ENCODE peak calls at places on chromosomes 7 and 10, in seven cellular contexts. One of them, this sample, is unnamed.

GRCh38 chr7:67653856-67654442 is 657.3 kb downstream of the TYW1 start:
- DNase-seq in HTR-8/SVneo: no peak
- DNase-seq in germinal center: no peak
- DNase-seq in DMS53: no peak
- DNase-seq in cardiac fibroblast: no peak
- DNase-seq in stimulated activated CD4-positive, alpha-beta T cell treated with anti-CD3 and anti-CD28 coated beads, Interleukin-15, amount 100 ng/mL, for 48 hours: no peak
- DNase-seq in NCI-H774: no peak
- DNase-seq in this sample: no peak

GRCh38 chr7:128362670-128363069 is 1.2 kb upstream of the PRRT4 start:
- DNase-seq in HTR-8/SVneo: no peak
- DNase-seq in germinal center: no peak
- DNase-seq in DMS53: no peak
- DNase-seq in cardiac fibroblast: no peak
- DNase-seq in stimulated activated CD4-positive, alpha-beta T cell treated with anti-CD3 and anti-CD28 coated beads, Interleukin-15, amount 100 ng/mL, for 48 hours: no peak
- DNase-seq in NCI-H774: no peak
- DNase-seq in this sample: no peak

GRCh38 chr7:6271091-6271658 is 1.2 kb downstream of the CYTH3 start:
- DNase-seq in HTR-8/SVneo: no peak
- DNase-seq in germinal center: peak
- DNase-seq in DMS53: peak
- DNase-seq in cardiac fibroblast: peak
- DNase-seq in stimulated activated CD4-positive, alpha-beta T cell treated with anti-CD3 and anti-CD28 coated beads, Interleukin-15, amount 100 ng/mL, for 48 hours: no peak
- DNase-seq in NCI-H774: no peak
- DNase-seq in this sample: peak

GRCh38 chr10:103517234-103518085 is 24.0 kb downstream of the NEURL1 start:
- DNase-seq in HTR-8/SVneo: no peak
- DNase-seq in germinal center: no peak
- DNase-seq in DMS53: no peak
- DNase-seq in cardiac fibroblast: no peak
- DNase-seq in stimulated activated CD4-positive, alpha-beta T cell treated with anti-CD3 and anti-CD28 coated beads, Interleukin-15, amount 100 ng/mL, for 48 hours: no peak
- DNase-seq in NCI-H774: no peak
- DNase-seq in this sample: no peak

GRCh38 chr7:70693690-70694356 is 438.1 kb upstream of the GALNT17 start:
- DNase-seq in HTR-8/SVneo: no peak
- DNase-seq in germinal center: peak
- DNase-seq in DMS53: peak
- DNase-seq in cardiac fibroblast: peak
- DNase-seq in stimulated activated CD4-positive, alpha-beta T cell treated with anti-CD3 and anti-CD28 coated beads, Interleukin-15, amount 100 ng/mL, for 48 hours: no peak
- DNase-seq in NCI-H774: peak
- DNase-seq in this sample: peak

GRCh38 chr7:3206101-3206500 is 95.0 kb upstream of the SDK1 start:
- DNase-seq in HTR-8/SVneo: no peak
- DNase-seq in germinal center: no peak
- DNase-seq in DMS53: no peak
- DNase-seq in cardiac fibroblast: no peak
- DNase-seq in stimulated activated CD4-positive, alpha-beta T cell treated with anti-CD3 and anti-CD28 coated beads, Interleukin-15, amount 100 ng/mL, for 48 hours: no peak
- DNase-seq in NCI-H774: no peak
- DNase-seq in this sample: no peak

GRCh38 chr7:21869785-21870402 is 75.8 kb downstream of the CDCA7L start:
- DNase-seq in HTR-8/SVneo: peak
- DNase-seq in germinal center: no peak
- DNase-seq in DMS53: peak
- DNase-seq in cardiac fibroblast: peak
- DNase-seq in stimulated activated CD4-positive, alpha-beta T cell treated with anti-CD3 and anti-CD28 coated beads, Interleukin-15, amount 100 ng/mL, for 48 hours: no peak
- DNase-seq in NCI-H774: no peak
- DNase-seq in this sample: no peak

GRCh38 chr7:76310102-76310957 is 7.9 kb downstream of the HSPB1 start:
- DNase-seq in HTR-8/SVneo: no peak
- DNase-seq in germinal center: no peak
- DNase-seq in DMS53: peak
- DNase-seq in cardiac fibroblast: no peak
- DNase-seq in stimulated activated CD4-positive, alpha-beta T cell treated with anti-CD3 and anti-CD28 coated beads, Interleukin-15, amount 100 ng/mL, for 48 hours: no peak
- DNase-seq in NCI-H774: peak
- DNase-seq in this sample: no peak

GRCh38 chr10:43969506-43969905 is 320.8 kb upstream of the ZNF32 start:
- DNase-seq in HTR-8/SVneo: no peak
- DNase-seq in germinal center: no peak
- DNase-seq in DMS53: no peak
- DNase-seq in cardiac fibroblast: no peak
- DNase-seq in stimulated activated CD4-positive, alpha-beta T cell treated with anti-CD3 and anti-CD28 coated beads, Interleukin-15, amount 100 ng/mL, for 48 hours: no peak
- DNase-seq in NCI-H774: no peak
- DNase-seq in this sample: no peak

GRCh38 chr10:111785921-111786320 is 397.6 kb downstream of the GPAM start:
- DNase-seq in HTR-8/SVneo: no peak
- DNase-seq in germinal center: no peak
- DNase-seq in DMS53: no peak
- DNase-seq in cardiac fibroblast: no peak
- DNase-seq in stimulated activated CD4-positive, alpha-beta T cell treated with anti-CD3 and anti-CD28 coated beads, Interleukin-15, amount 100 ng/mL, for 48 hours: no peak
- DNase-seq in NCI-H774: no peak
- DNase-seq in this sample: no peak

GRCh38 chr7:84949501-84949900 is 237.4 kb downstream of the SEMA3D start:
- DNase-seq in HTR-8/SVneo: no peak
- DNase-seq in germinal center: no peak
- DNase-seq in DMS53: no peak
- DNase-seq in cardiac fibroblast: no peak
- DNase-seq in stimulated activated CD4-positive, alpha-beta T cell treated with anti-CD3 and anti-CD28 coated beads, Interleukin-15, amount 100 ng/mL, for 48 hours: no peak
- DNase-seq in NCI-H774: no peak
- DNase-seq in this sample: no peak

GRCh38 chr7:38773430-38773829 is 135.6 kb downstream of the VPS41 start:
- DNase-seq in HTR-8/SVneo: no peak
- DNase-seq in germinal center: no peak
- DNase-seq in DMS53: no peak
- DNase-seq in cardiac fibroblast: no peak
- DNase-seq in stimulated activated CD4-positive, alpha-beta T cell treated with anti-CD3 and anti-CD28 coated beads, Interleukin-15, amount 100 ng/mL, for 48 hours: no peak
- DNase-seq in NCI-H774: no peak
- DNase-seq in this sample: no peak

GRCh38 chr10:127115086-127115485 is 81.3 kb downstream of the INSYN2A start:
- DNase-seq in HTR-8/SVneo: no peak
- DNase-seq in germinal center: no peak
- DNase-seq in DMS53: no peak
- DNase-seq in cardiac fibroblast: no peak
- DNase-seq in stimulated activated CD4-positive, alpha-beta T cell treated with anti-CD3 and anti-CD28 coated beads, Interleukin-15, amount 100 ng/mL, for 48 hours: no peak
- DNase-seq in NCI-H774: no peak
- DNase-seq in this sample: no peak

GRCh38 chr10:75396861-75397570 is 4.5 kb downstream of the ZNF503 start:
- DNase-seq in HTR-8/SVneo: no peak
- DNase-seq in germinal center: no peak
- DNase-seq in DMS53: peak
- DNase-seq in cardiac fibroblast: peak
- DNase-seq in stimulated activated CD4-positive, alpha-beta T cell treated with anti-CD3 and anti-CD28 coated beads, Interleukin-15, amount 100 ng/mL, for 48 hours: no peak
- DNase-seq in NCI-H774: no peak
- DNase-seq in this sample: no peak

GRCh38 chr7:48875300-48875916 is 48.9 kb upstream of the CDC14C start:
- DNase-seq in HTR-8/SVneo: no peak
- DNase-seq in germinal center: no peak
- DNase-seq in DMS53: peak
- DNase-seq in cardiac fibroblast: no peak
- DNase-seq in stimulated activated CD4-positive, alpha-beta T cell treated with anti-CD3 and anti-CD28 coated beads, Interleukin-15, amount 100 ng/mL, for 48 hours: no peak
- DNase-seq in NCI-H774: no peak
- DNase-seq in this sample: peak

GRCh38 chr7:80040335-80040734 is 94.3 kb upstream of the GNAI1 start:
- DNase-seq in HTR-8/SVneo: no peak
- DNase-seq in germinal center: no peak
- DNase-seq in DMS53: no peak
- DNase-seq in cardiac fibroblast: no peak
- DNase-seq in stimulated activated CD4-positive, alpha-beta T cell treated with anti-CD3 and anti-CD28 coated beads, Interleukin-15, amount 100 ng/mL, for 48 hours: no peak
- DNase-seq in NCI-H774: no peak
- DNase-seq in this sample: no peak

GRCh38 chr7:85262891-85263290 is 76.0 kb upstream of the SEMA3D start:
- DNase-seq in HTR-8/SVneo: no peak
- DNase-seq in germinal center: no peak
- DNase-seq in DMS53: no peak
- DNase-seq in cardiac fibroblast: no peak
- DNase-seq in stimulated activated CD4-positive, alpha-beta T cell treated with anti-CD3 and anti-CD28 coated beads, Interleukin-15, amount 100 ng/mL, for 48 hours: no peak
- DNase-seq in NCI-H774: no peak
- DNase-seq in this sample: no peak

GRCh38 chr10:70561051-70561450 is 41.5 kb downstream of the PRF1 start:
- DNase-seq in HTR-8/SVneo: no peak
- DNase-seq in germinal center: no peak
- DNase-seq in DMS53: no peak
- DNase-seq in cardiac fibroblast: no peak
- DNase-seq in stimulated activated CD4-positive, alpha-beta T cell treated with anti-CD3 and anti-CD28 coated beads, Interleukin-15, amount 100 ng/mL, for 48 hours: no peak
- DNase-seq in NCI-H774: no peak
- DNase-seq in this sample: no peak

GRCh38 chr10:89805599-89806013 is 104.2 kb downstream of the KIF20B start:
- DNase-seq in HTR-8/SVneo: no peak
- DNase-seq in germinal center: no peak
- DNase-seq in DMS53: no peak
- DNase-seq in cardiac fibroblast: no peak
- DNase-seq in stimulated activated CD4-positive, alpha-beta T cell treated with anti-CD3 and anti-CD28 coated beads, Interleukin-15, amount 100 ng/mL, for 48 hours: peak
- DNase-seq in NCI-H774: no peak
- DNase-seq in this sample: no peak

GRCh38 chr7:138328215-138328614 is 131.8 kb upstream of the TRIM24 start:
- DNase-seq in HTR-8/SVneo: peak
- DNase-seq in germinal center: no peak
- DNase-seq in DMS53: no peak
- DNase-seq in cardiac fibroblast: peak
- DNase-seq in stimulated activated CD4-positive, alpha-beta T cell treated with anti-CD3 and anti-CD28 coated beads, Interleukin-15, amount 100 ng/mL, for 48 hours: no peak
- DNase-seq in NCI-H774: no peak
- DNase-seq in this sample: no peak

GRCh38 chr7:100247152-100247757 is 27.5 kb downstream of the PVRIG start:
- DNase-seq in HTR-8/SVneo: peak
- DNase-seq in germinal center: no peak
- DNase-seq in DMS53: peak
- DNase-seq in cardiac fibroblast: peak
- DNase-seq in stimulated activated CD4-positive, alpha-beta T cell treated with anti-CD3 and anti-CD28 coated beads, Interleukin-15, amount 100 ng/mL, for 48 hours: no peak
- DNase-seq in NCI-H774: peak
- DNase-seq in this sample: no peak

GRCh38 chr7:17233643-17234397 is 64.6 kb upstream of the AHR start:
- DNase-seq in HTR-8/SVneo: no peak
- DNase-seq in germinal center: no peak
- DNase-seq in DMS53: peak
- DNase-seq in cardiac fibroblast: peak
- DNase-seq in stimulated activated CD4-positive, alpha-beta T cell treated with anti-CD3 and anti-CD28 coated beads, Interleukin-15, amount 100 ng/mL, for 48 hours: no peak
- DNase-seq in NCI-H774: no peak
- DNase-seq in this sample: peak

GRCh38 chr10:110840225-110840922 is 31.4 kb upstream of the PDCD4 start:
- DNase-seq in HTR-8/SVneo: no peak
- DNase-seq in germinal center: no peak
- DNase-seq in DMS53: no peak
- DNase-seq in cardiac fibroblast: peak
- DNase-seq in stimulated activated CD4-positive, alpha-beta T cell treated with anti-CD3 and anti-CD28 coated beads, Interleukin-15, amount 100 ng/mL, for 48 hours: no peak
- DNase-seq in NCI-H774: no peak
- DNase-seq in this sample: no peak

GRCh38 chr7:143929224-143929920 is 5.7 kb upstream of the OR2F2 start:
- DNase-seq in HTR-8/SVneo: no peak
- DNase-seq in germinal center: no peak
- DNase-seq in DMS53: peak
- DNase-seq in cardiac fibroblast: no peak
- DNase-seq in stimulated activated CD4-positive, alpha-beta T cell treated with anti-CD3 and anti-CD28 coated beads, Interleukin-15, amount 100 ng/mL, for 48 hours: no peak
- DNase-seq in NCI-H774: no peak
- DNase-seq in this sample: no peak

GRCh38 chr7:80640841-80641240 is 2.4 kb downstream of the CD36 start:
- DNase-seq in HTR-8/SVneo: no peak
- DNase-seq in germinal center: no peak
- DNase-seq in DMS53: peak
- DNase-seq in cardiac fibroblast: peak
- DNase-seq in stimulated activated CD4-positive, alpha-beta T cell treated with anti-CD3 and anti-CD28 coated beads, Interleukin-15, amount 100 ng/mL, for 48 hours: no peak
- DNase-seq in NCI-H774: no peak
- DNase-seq in this sample: no peak

GRCh38 chr10:2968401-2968800 is 98.9 kb upstream of the PFKP start:
- DNase-seq in HTR-8/SVneo: no peak
- DNase-seq in germinal center: no peak
- DNase-seq in DMS53: no peak
- DNase-seq in cardiac fibroblast: no peak
- DNase-seq in stimulated activated CD4-positive, alpha-beta T cell treated with anti-CD3 and anti-CD28 coated beads, Interleukin-15, amount 100 ng/mL, for 48 hours: no peak
- DNase-seq in NCI-H774: no peak
- DNase-seq in this sample: no peak

GRCh38 chr7:32378991-32379390 is 111.2 kb downstream of the LSM5 start:
- DNase-seq in HTR-8/SVneo: no peak
- DNase-seq in germinal center: no peak
- DNase-seq in DMS53: peak
- DNase-seq in cardiac fibroblast: no peak
- DNase-seq in stimulated activated CD4-positive, alpha-beta T cell treated with anti-CD3 and anti-CD28 coated beads, Interleukin-15, amount 100 ng/mL, for 48 hours: no peak
- DNase-seq in NCI-H774: no peak
- DNase-seq in this sample: no peak

GRCh38 chr10:70579234-70580002 is 23.1 kb downstream of the PRF1 start:
- DNase-seq in HTR-8/SVneo: no peak
- DNase-seq in germinal center: no peak
- DNase-seq in DMS53: peak
- DNase-seq in cardiac fibroblast: no peak
- DNase-seq in stimulated activated CD4-positive, alpha-beta T cell treated with anti-CD3 and anti-CD28 coated beads, Interleukin-15, amount 100 ng/mL, for 48 hours: no peak
- DNase-seq in NCI-H774: no peak
- DNase-seq in this sample: no peak

GRCh38 chr10:25933653-25934608 is at the start of gene MYO3A:
- DNase-seq in HTR-8/SVneo: no peak
- DNase-seq in germinal center: no peak
- DNase-seq in DMS53: no peak
- DNase-seq in cardiac fibroblast: no peak
- DNase-seq in stimulated activated CD4-positive, alpha-beta T cell treated with anti-CD3 and anti-CD28 coated beads, Interleukin-15, amount 100 ng/mL, for 48 hours: no peak
- DNase-seq in NCI-H774: peak
- DNase-seq in this sample: no peak

GRCh38 chr7:90759752-90760151 is 163.6 kb downstream of the CDK14 start:
- DNase-seq in HTR-8/SVneo: no peak
- DNase-seq in germinal center: no peak
- DNase-seq in DMS53: no peak
- DNase-seq in cardiac fibroblast: no peak
- DNase-seq in stimulated activated CD4-positive, alpha-beta T cell treated with anti-CD3 and anti-CD28 coated beads, Interleukin-15, amount 100 ng/mL, for 48 hours: no peak
- DNase-seq in NCI-H774: no peak
- DNase-seq in this sample: no peak

GRCh38 chr7:112501958-112502503 is 21.2 kb downstream of the LSMEM1 start:
- DNase-seq in HTR-8/SVneo: no peak
- DNase-seq in germinal center: no peak
- DNase-seq in DMS53: no peak
- DNase-seq in cardiac fibroblast: no peak
- DNase-seq in stimulated activated CD4-positive, alpha-beta T cell treated with anti-CD3 and anti-CD28 coated beads, Interleukin-15, amount 100 ng/mL, for 48 hours: no peak
- DNase-seq in NCI-H774: no peak
- DNase-seq in this sample: no peak

GRCh38 chr7:151432658-151433521 is 7.1 kb downstream of the CRYGN start:
- DNase-seq in HTR-8/SVneo: no peak
- DNase-seq in germinal center: peak
- DNase-seq in DMS53: no peak
- DNase-seq in cardiac fibroblast: no peak
- DNase-seq in stimulated activated CD4-positive, alpha-beta T cell treated with anti-CD3 and anti-CD28 coated beads, Interleukin-15, amount 100 ng/mL, for 48 hours: peak
- DNase-seq in NCI-H774: no peak
- DNase-seq in this sample: no peak

GRCh38 chr7:29965030-29965429 is 24.6 kb downstream of the SCRN1 start:
- DNase-seq in HTR-8/SVneo: no peak
- DNase-seq in germinal center: no peak
- DNase-seq in DMS53: no peak
- DNase-seq in cardiac fibroblast: no peak
- DNase-seq in stimulated activated CD4-positive, alpha-beta T cell treated with anti-CD3 and anti-CD28 coated beads, Interleukin-15, amount 100 ng/mL, for 48 hours: no peak
- DNase-seq in NCI-H774: no peak
- DNase-seq in this sample: peak

GRCh38 chr10:16439294-16439693 is 2.5 kb downstream of the PTER start:
- DNase-seq in HTR-8/SVneo: no peak
- DNase-seq in germinal center: no peak
- DNase-seq in DMS53: no peak
- DNase-seq in cardiac fibroblast: peak
- DNase-seq in stimulated activated CD4-positive, alpha-beta T cell treated with anti-CD3 and anti-CD28 coated beads, Interleukin-15, amount 100 ng/mL, for 48 hours: no peak
- DNase-seq in NCI-H774: no peak
- DNase-seq in this sample: no peak

GRCh38 chr7:80520199-80520598 is 8.3 kb upstream of the GNAT3 start:
- DNase-seq in HTR-8/SVneo: no peak
- DNase-seq in germinal center: no peak
- DNase-seq in DMS53: no peak
- DNase-seq in cardiac fibroblast: no peak
- DNase-seq in stimulated activated CD4-positive, alpha-beta T cell treated with anti-CD3 and anti-CD28 coated beads, Interleukin-15, amount 100 ng/mL, for 48 hours: no peak
- DNase-seq in NCI-H774: no peak
- DNase-seq in this sample: no peak

GRCh38 chr7:6276911-6277408 is 4.5 kb upstream of the CYTH3 start:
- DNase-seq in HTR-8/SVneo: no peak
- DNase-seq in germinal center: no peak
- DNase-seq in DMS53: no peak
- DNase-seq in cardiac fibroblast: peak
- DNase-seq in stimulated activated CD4-positive, alpha-beta T cell treated with anti-CD3 and anti-CD28 coated beads, Interleukin-15, amount 100 ng/mL, for 48 hours: no peak
- DNase-seq in NCI-H774: no peak
- DNase-seq in this sample: no peak

GRCh38 chr7:55245271-55245723 is 119.8 kb upstream of the LANCL2 start:
- DNase-seq in HTR-8/SVneo: peak
- DNase-seq in germinal center: no peak
- DNase-seq in DMS53: no peak
- DNase-seq in cardiac fibroblast: peak
- DNase-seq in stimulated activated CD4-positive, alpha-beta T cell treated with anti-CD3 and anti-CD28 coated beads, Interleukin-15, amount 100 ng/mL, for 48 hours: no peak
- DNase-seq in NCI-H774: no peak
- DNase-seq in this sample: no peak